ENCODE peak calls at places on chromosome 5, in ten cellular contexts. T is activated naive CD4-positive, alpha-beta T cell treated with Interleukin-2 at 50 U/mL for 16 hours; L is aorta; X is esophagus squamous epithelium; A is EL; G is GM23338; S is activated CD4-positive, alpha-beta T cell treated with anti-CD3 and anti-CD28 coated beads for 24 hours; R is substantia nigra; D is small intestine; M is AML-193. J is an unnamed sample.

GRCh38 chr5:150658699-150659265 is 2.3 kb upstream of the MYOZ3 start:
- DNase-seq in T (no peak), L (peak), X (no peak), A (no peak), G (no peak), S (no peak), R (no peak), D (no peak), M (no peak), J (no peak)

GRCh38 chr5:171312129-171312819 is 3.2 kb downstream of the TLX3 start:
- DNase-seq in T (no peak), L (no peak), X (no peak), A (no peak), G (peak), S (no peak), R (no peak), D (no peak), M (no peak), J (no peak)

GRCh38 chr5:673140-673836 is 19.9 kb downstream of the TPPP start:
- DNase-seq in T (no peak), L (peak), X (no peak), A (no peak), G (no peak), S (no peak), R (no peak), D (no peak), M (no peak), J (no peak)

GRCh38 chr5:96885518-96886338 is 9.4 kb downstream of the ERAP2 start:
- DNase-seq in T (peak), L (no peak), X (no peak), A (no peak), G (no peak), S (no peak), R (no peak), D (peak), M (no peak), J (no peak)

GRCh38 chr5:14665110-14665822 is 748 bp downstream of the OTULIN start:
- DNase-seq in T (peak), L (peak), X (no peak), A (peak), G (peak), S (no peak), R (no peak), D (peak), M (peak), J (no peak)

GRCh38 chr5:75588666-75589065 is 22.6 kb upstream of the ANKDD1B start:
- DNase-seq in T (no peak), L (no peak), X (no peak), A (no peak), G (peak), S (no peak), R (no peak), D (no peak), M (no peak), J (no peak)

GRCh38 chr5:154712518-154713437 is 42.4 kb upstream of the LARP1 start:
- DNase-seq in T (no peak), L (no peak), X (no peak), A (peak), G (peak), S (no peak), R (no peak), D (peak), M (no peak), J (peak)

GRCh38 chr5:55638455-55638854 is 73.7 kb downstream of the SLC38A9 start:
- DNase-seq in T (no peak), L (no peak), X (no peak), A (no peak), G (no peak), S (no peak), R (no peak), D (no peak), M (no peak), J (no peak)

GRCh38 chr5:56302027-56302426 is 68.9 kb upstream of the ANKRD55 start:
- DNase-seq in T (no peak), L (no peak), X (no peak), A (peak), G (no peak), S (no peak), R (no peak), D (no peak), M (no peak), J (no peak)

J was measured in cortex of kidney.